ENCODE peak calls at places on chromosome 6, in nine cellular contexts. P, F, T, R, K, I, A, B and E are unnamed samples.

GRCh38 chr6:13528777-13529343 is 41.5 kb upstream of the GFOD1 start:
- DNase-seq in K (no peak), P (no peak), A (no peak), F (peak; percentile 37), T (no peak), R (no peak), I (no peak), B (no peak), E (no peak)

GRCh38 chr6:131036616-131037015 is 26.4 kb downstream of the EPB41L2 start:
- DNase-seq in A (no peak), T (no peak), B (no peak), R (no peak), K (no peak), F (no peak), P (no peak), I (no peak), E (no peak)

GRCh38 chr6:25578538-25578937 is 73.5 kb upstream of the SCGN start:
- DNase-seq in I (no peak), R (no peak), P (no peak), A (no peak), F (no peak), K (no peak), B (no peak), T (no peak), E (no peak)

GRCh38 chr6:28985396-28986164 is 19.5 kb downstream of the ZNF311 start:
- DNase-seq in I (peak; percentile 96), A (peak; percentile 99), R (peak; percentile 96), F (peak; percentile 86), P (peak; percentile 92), T (peak; percentile 86), K (peak; percentile 79), B (peak; percentile 90), E (peak; percentile 98)

GRCh38 chr6:157323924-157324276 is 581 bp upstream of the TMEM242 start:
- DNase-seq in A (peak; percentile 27), I (peak; percentile 39), R (no peak), K (no peak), F (peak; percentile 75), P (peak; percentile 85), B (no peak), T (no peak), E (peak; percentile 82)

GRCh38 chr6:73695619-73696421 is at the start of gene CD109:
- DNase-seq in A (peak; percentile 74), P (peak; percentile 81), T (peak; percentile 62), I (peak; percentile 38), F (peak; percentile 11), R (no peak), K (peak; percentile 61), B (no peak), E (peak; percentile 81)

GRCh38 chr6:18034798-18035202 is 47.4 kb upstream of the KIF13A start:
- DNase-seq in A (no peak), R (no peak), T (no peak), P (no peak), I (no peak), F (peak; percentile 54), K (no peak), B (no peak), E (no peak)

GRCh38 chr6:165722022-165722421 is 59.0 kb upstream of the PDE10A start:
- DNase-seq in K (no peak), R (no peak), B (no peak), T (no peak), A (no peak), P (no peak), F (no peak), I (no peak), E (no peak)

GRCh38 chr6:71393471-71393870 is 104.9 kb downstream of the OGFRL1 start:
- DNase-seq in I (no peak), F (no peak), R (no peak), P (no peak), A (no peak), T (no peak), B (no peak), K (peak; percentile 48), E (peak; percentile 46)

GRCh38 chr6:35181313-35181932 is 32.3 kb upstream of the SCUBE3 start:
- DNase-seq in A (no peak), I (no peak), R (peak; percentile 46), F (no peak), P (no peak), K (no peak), B (no peak), T (peak; percentile 23), E (peak; percentile 74)

GRCh38 chr6:15520616-15521203 is 142.1 kb downstream of the DTNBP1 start:
- DNase-seq in P (no peak), K (no peak), R (no peak), I (no peak), B (no peak), T (no peak), F (no peak), A (no peak), E (no peak)

GRCh38 chr6:3193102-3193837 is 34.2 kb downstream of the TUBB2B start:
- DNase-seq in T (peak; percentile 40), R (no peak), P (no peak), F (no peak), A (no peak), B (no peak), K (no peak), I (no peak), E (no peak)

GRCh38 chr6:24451581-24452041 is 37.8 kb downstream of the GPLD1 start:
- DNase-seq in T (no peak), R (no peak), I (no peak), P (no peak), A (no peak), F (no peak), K (no peak), B (no peak), E (no peak)

GRCh38 chr6:142822383-142822782 is 122.6 kb downstream of the HIVEP2 start:
- DNase-seq in P (no peak), I (no peak), A (peak; percentile 17), K (no peak), R (no peak), T (no peak), B (no peak), F (no peak), E (no peak)

GRCh38 chr6:166989427-166990034 is 9.7 kb upstream of the CEP43 start:
- DNase-seq in B (peak; percentile 53), K (peak; percentile 59), A (no peak), R (no peak), I (peak; percentile 20), F (no peak), T (peak; percentile 53), P (no peak), E (peak; percentile 47)

GRCh38 chr6:14889172-14889571 is 356.7 kb upstream of the JARID2 start:
- DNase-seq in K (no peak), B (no peak), T (no peak), A (no peak), R (no peak), P (no peak), I (no peak), F (no peak), E (peak; percentile 47)

GRCh38 chr6:154606457-154606856 is 96.0 kb upstream of the CNKSR3 start:
- DNase-seq in P (no peak), R (no peak), T (no peak), F (no peak), A (peak; percentile 90), I (no peak), K (no peak), B (no peak), E (no peak)

GRCh38 chr6:135830452-135830851 is 21.0 kb upstream of the PDE7B start:
- DNase-seq in R (no peak), B (no peak), P (no peak), I (peak; percentile 72), A (no peak), T (no peak), K (no peak), F (no peak), E (no peak)

GRCh38 chr6:16524380-16524707 is 236.9 kb downstream of the ATXN1 start:
- DNase-seq in B (no peak), R (no peak), K (no peak), F (no peak), T (no peak), A (no peak), P (no peak), I (peak; percentile 65), E (peak; percentile 61)

GRCh38 chr6:35897486-35897885 is 23.4 kb downstream of the SRPK1 start:
- DNase-seq in I (no peak), R (no peak), A (no peak), T (no peak), F (no peak), P (no peak), K (no peak), B (no peak), E (no peak)

GRCh38 chr6:118317581-118318563 is 230.2 kb upstream of the PLN start:
- DNase-seq in P (no peak), R (no peak), K (no peak), T (no peak), A (no peak), I (no peak), B (no peak), F (no peak), E (peak; percentile 36)

GRCh38 chr6:148414836-148415235 is 72.2 kb downstream of the SASH1 start:
- DNase-seq in R (peak; percentile 54), B (no peak), A (peak; percentile 45), F (no peak), P (no peak), K (no peak), T (no peak), I (peak; percentile 44), E (peak; percentile 85)

GRCh38 chr6:87029711-87030314 is 65.1 kb downstream of the CGA start:
- DNase-seq in T (no peak), A (peak; percentile 34), P (no peak), F (no peak), R (no peak), I (peak; percentile 55), K (peak; percentile 45), B (peak; percentile 48), E (peak; percentile 69)

GRCh38 chr6:35049346-35049745 is 91.8 kb downstream of the TCP11 start:
- DNase-seq in T (no peak), A (no peak), R (no peak), P (no peak), I (no peak), B (no peak), K (no peak), F (no peak), E (no peak)

GRCh38 chr6:166499350-166500163 is 86.9 kb downstream of the RAMACL start:
- DNase-seq in T (no peak), F (no peak), P (no peak), I (no peak), K (no peak), B (no peak), A (no peak), R (no peak), E (no peak)

GRCh38 chr6:121106962-121107361 is 227.3 kb downstream of the TBC1D32 start:
- DNase-seq in I (no peak), K (no peak), T (no peak), F (no peak), B (no peak), A (no peak), R (no peak), P (no peak), E (no peak)

GRCh38 chr6:79313254-79313653 is 78.8 kb upstream of the HMGN3 start:
- DNase-seq in B (no peak), P (no peak), I (no peak), R (no peak), A (no peak), K (no peak), F (no peak), T (peak; percentile 27), E (no peak)

GRCh38 chr6:31530659-31531058 is 1.9 kb downstream of the MCCD1 start:
- DNase-seq in K (no peak), P (no peak), F (no peak), I (no peak), R (no peak), A (no peak), B (no peak), T (no peak), E (no peak)

GRCh38 chr6:108661430-108661829 is 100.7 kb downstream of the FOXO3 start:
- DNase-seq in R (no peak), I (no peak), B (no peak), P (no peak), A (no peak), F (no peak), T (no peak), K (no peak), E (peak; percentile 27)

GRCh38 chr6:165726290-165726875 is 63.3 kb upstream of the PDE10A start:
- DNase-seq in A (no peak), B (no peak), F (no peak), K (no peak), T (no peak), P (no peak), R (no peak), I (no peak), E (no peak)

GRCh38 chr6:108687921-108688320 is 127.2 kb downstream of the FOXO3 start:
- DNase-seq in T (no peak), I (no peak), P (no peak), R (no peak), A (no peak), F (no peak), B (no peak), K (no peak), E (no peak)